ENCODE peak calls at places on chromosomes 5 and 9, in seven cellular contexts. T is WTC11, P is epithelial cell of esophagus, K is A549, N is mucosa of descending colon, X is cardiac muscle cell, A is heart right ventricle. M is an unnamed sample.

GRCh38 chr5:62653001-62653863 is 74.6 kb downstream of the LRRC70 start:
- DNase-seq in T (no peak), P (no peak), K (no peak), N (no peak), X (peak; percentile 36), A (no peak), M (no peak)

GRCh38 chr5:150703767-150704166 is 2.9 kb upstream of the RBM22 start:
- DNase-seq in T (no peak), P (peak; percentile 50), K (no peak), N (no peak), X (peak; percentile 11), A (no peak), M (no peak)

GRCh38 chr5:73186976-73187375 is 14.0 kb downstream of the TMEM174 start:
- DNase-seq in T (no peak), P (no peak), K (no peak), N (no peak), X (no peak), A (no peak), M (peak; percentile 64)

GRCh38 chr5:168822745-168823281 is 243.6 kb upstream of the PANK3 start:
- DNase-seq in T (no peak), P (peak; percentile 61), K (no peak), N (no peak), X (peak; percentile 46), A (no peak), M (peak; percentile 45)

GRCh38 chr9:38274746-38275250 is 117.7 kb upstream of the ALDH1B1 start:
- DNase-seq in T (no peak), P (no peak), K (no peak), N (no peak), X (peak; percentile 6), A (no peak), M (no peak)

GRCh38 chr9:91677354-91677753 is 253.7 kb upstream of the NFIL3 start:
- DNase-seq in T (no peak), P (no peak), K (no peak), N (no peak), X (peak; percentile 42), A (no peak), M (peak; percentile 75)

GRCh38 chr5:179804599-179804947 is 2.1 kb downstream of the MGAT4B start:
- DNase-seq in T (no peak), P (no peak), K (no peak), N (no peak), X (no peak), A (no peak), M (no peak)

GRCh38 chr5:133741818-133742355 is 129.5 kb upstream of the FSTL4 start:
- DNase-seq in T (no peak), P (no peak), K (no peak), N (no peak), X (no peak), A (no peak), M (no peak)

GRCh38 chr5:120778491-120779293 is 314.6 kb downstream of the PRR16 start:
- DNase-seq in T (no peak), P (no peak), K (no peak), N (no peak), X (no peak), A (no peak), M (peak; percentile 80)

GRCh38 chr5:179307006-179307800 is 38.1 kb downstream of the ADAMTS2 start:
- DNase-seq in T (peak; percentile 5), P (no peak), K (no peak), N (peak; percentile 46), X (no peak), A (peak; percentile 7), M (peak; percentile 54)

GRCh38 chr5:95734916-95735315 is 3.8 kb downstream of the RHOBTB3 start:
- DNase-seq in T (no peak), P (no peak), K (no peak), N (no peak), X (peak; percentile 78), A (no peak), M (peak; percentile 65)

GRCh38 chr5:173602423-173602822 is 14.0 kb downstream of the BOD1 start:
- DNase-seq in T (no peak), P (no peak), K (no peak), N (no peak), X (peak; percentile 96), A (peak; percentile 39), M (peak; percentile 84)

GRCh38 chr9:121349009-121349408 is 21.0 kb downstream of the STOM start:
- DNase-seq in T (no peak), P (no peak), K (no peak), N (no peak), X (peak; percentile 24), A (no peak), M (peak; percentile 65)

DNA sequence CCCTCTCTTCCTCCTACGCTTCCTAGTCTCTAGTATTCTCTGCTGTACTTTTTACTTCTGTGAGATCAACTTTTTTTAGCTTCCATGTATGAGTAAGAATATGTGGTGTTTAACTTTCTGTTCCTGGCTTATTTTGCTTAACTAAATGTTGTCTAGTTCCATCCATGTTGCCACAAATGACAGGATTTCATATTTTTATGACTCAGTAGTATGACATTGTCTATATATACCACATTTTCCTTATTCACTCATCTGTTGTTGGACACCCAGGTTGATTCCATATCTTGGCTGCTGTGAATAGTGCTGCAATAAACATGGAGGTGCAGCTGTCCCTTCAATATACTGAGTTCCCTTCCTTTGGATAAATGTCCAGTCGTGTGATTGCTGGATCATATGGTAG is 34.8 kb downstream of the FGD3 start:
- DNase-seq in T (no peak), P (no peak), K (no peak), N (no peak), X (no peak), A (no peak), M (no peak)
- TF ChIP-seq CTCF in T (no peak), P (no peak), K (no peak), N (no peak), X (no peak), A (no peak), M (no peak)

DNA sequence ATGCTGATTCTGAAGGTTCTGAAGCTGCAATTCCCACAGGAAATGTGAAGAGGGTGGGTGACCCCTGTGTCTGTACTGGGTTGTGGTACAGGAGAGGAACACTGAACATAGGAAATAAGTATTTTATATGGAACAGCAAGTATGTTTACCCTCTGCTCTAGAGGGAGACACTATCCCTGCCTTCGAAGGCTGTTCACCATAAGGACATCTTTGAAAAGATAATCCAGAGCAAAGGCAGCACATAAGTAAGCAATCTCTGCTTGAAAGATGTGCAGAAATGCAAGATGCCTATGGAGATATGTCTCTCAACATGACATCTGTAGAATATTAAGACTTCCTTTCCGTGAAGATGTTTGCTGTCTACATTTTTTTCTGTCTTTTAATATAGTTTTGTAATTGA is 184.4 kb upstream of the EFNA5 start:
- DNase-seq in T (no peak), P (no peak), K (no peak), N (no peak), X (no peak), A (no peak), M (peak; percentile 53)
- TF ChIP-seq CTCF in T (no peak), P (no peak), K (no peak), N (no peak), X (no peak), A (no peak), M (peak; percentile 36)

DNA sequence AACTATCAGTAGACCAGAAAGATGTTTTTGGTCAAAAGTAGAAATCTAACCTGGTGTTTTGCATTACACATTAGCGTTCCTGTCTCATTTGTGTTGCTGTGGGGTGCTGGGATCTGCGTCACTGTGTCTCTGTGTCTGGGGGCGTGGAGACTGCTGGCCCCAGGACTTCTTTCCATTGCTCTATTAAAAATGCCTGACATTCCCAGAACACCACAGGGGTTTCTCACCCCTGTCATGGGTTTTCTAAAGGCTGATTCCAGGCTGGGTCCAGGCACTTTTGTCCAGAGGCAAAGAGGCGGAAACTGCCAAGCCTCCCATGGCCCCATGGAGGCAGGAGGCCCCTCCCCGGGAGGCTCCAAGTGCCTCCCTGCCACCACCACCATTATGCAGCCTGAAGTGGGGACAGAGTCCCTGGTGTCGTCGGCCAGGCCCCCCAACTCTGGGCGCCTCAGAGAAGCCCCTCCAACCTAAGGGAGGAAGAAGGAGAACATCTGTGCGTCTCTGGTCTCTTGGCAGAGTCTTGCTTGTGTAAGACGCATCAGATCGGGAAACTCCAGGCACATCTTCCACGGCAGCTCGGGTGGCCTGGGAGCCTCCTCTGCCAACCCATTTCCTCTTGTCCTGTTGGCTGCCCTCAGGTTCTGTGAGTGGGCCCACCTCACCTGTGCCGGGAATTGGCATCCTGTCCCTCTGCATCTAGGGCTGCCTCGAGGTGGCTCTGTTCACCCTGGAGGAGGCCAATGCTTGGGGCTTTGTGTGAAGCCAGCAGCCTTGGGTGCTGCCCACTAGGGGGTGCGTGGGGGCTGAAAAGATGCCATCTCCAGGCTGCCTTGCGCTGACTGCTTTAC is 13.8 kb upstream of the PLEKHG4B start:
- DNase-seq in T (no peak), P (peak; percentile 21), K (peak; percentile 74), N (no peak), X (peak; percentile 20), A (peak; percentile 46), M (peak; percentile 45)
- TF ChIP-seq CTCF in T (no peak), P (peak; percentile 44), K (peak; percentile 52), N (no peak), X (peak; percentile 35), A (peak; percentile 53), M (peak; percentile 65)

GRCh38 chr5:103464801-103465484 is 97.6 kb downstream of the NUDT12 start:
- DNase-seq in T (no peak), P (no peak), K (no peak), N (no peak), X (peak; percentile 33), A (no peak), M (no peak)
- TF ChIP-seq CTCF in T (no peak), P (no peak), K (no peak), N (no peak), X (peak; percentile 28), A (no peak), M (peak; percentile 30)

GRCh38 chr9:21135736-21136135 is 5.9 kb downstream of the IFNW1 start:
- DNase-seq in T (peak; percentile 29), P (no peak), K (no peak), N (no peak), X (no peak), A (no peak), M (no peak)

GRCh38 chr9:21137020-21137419 is 4.6 kb downstream of the IFNW1 start:
- DNase-seq in T (no peak), P (no peak), K (no peak), N (no peak), X (no peak), A (no peak), M (no peak)

GRCh38 chr9:21144620-21145019 is 3.0 kb upstream of the IFNW1 start:
- DNase-seq in T (no peak), P (no peak), K (no peak), N (no peak), X (no peak), A (no peak), M (no peak)

GRCh38 chr9:21141427-21141882 is at the start of gene IFNW1:
- DNase-seq in T (no peak), P (no peak), K (no peak), N (no peak), X (no peak), A (no peak), M (no peak)
- TF ChIP-seq CTCF in T (no peak), P (peak; percentile 24), K (no peak), N (no peak), X (peak; percentile 11), A (no peak), M (peak; percentile 18)